ENCODE peak calls at places on chromosomes 6 and 20, in six cellular contexts. One of them, this sample, is unnamed.

GRCh38 chr6:29552512-29553051 is 7.0 kb downstream of the UBD start:
- DNase-seq in Calu3: no peak
- DNase-seq in upper lobe of right lung: no peak
- DNase-seq in astrocyte of the cerebellum: peak
- DNase-seq in GM20000: peak
- DNase-seq in CD8-positive, alpha-beta T cell: no peak
- DNase-seq in this sample: no peak

GRCh38 chr6:14270142-14270893 is 152.7 kb downstream of the CD83 start:
- DNase-seq in CD8-positive, alpha-beta T cell: no peak
- DNase-seq in GM20000: no peak
- DNase-seq in Calu3: no peak
- DNase-seq in upper lobe of right lung: no peak
- DNase-seq in astrocyte of the cerebellum: no peak
- DNase-seq in this sample: no peak

GRCh38 chr20:38222231-38222922 is 38.2 kb downstream of the KIAA1755 start:
- DNase-seq in GM20000: peak
- DNase-seq in CD8-positive, alpha-beta T cell: peak
- DNase-seq in upper lobe of right lung: peak
- DNase-seq in Calu3: peak
- DNase-seq in astrocyte of the cerebellum: no peak
- DNase-seq in this sample: no peak

GRCh38 chr6:2108700-2109306 is 136.6 kb downstream of the GMDS start:
- DNase-seq in CD8-positive, alpha-beta T cell: no peak
- DNase-seq in Calu3: no peak
- DNase-seq in astrocyte of the cerebellum: no peak
- DNase-seq in upper lobe of right lung: no peak
- DNase-seq in GM20000: no peak
- DNase-seq in this sample: no peak

GRCh38 chr20:47988601-47989116 is 203.4 kb upstream of the SULF2 start:
- DNase-seq in GM20000: no peak
- DNase-seq in Calu3: no peak
- DNase-seq in astrocyte of the cerebellum: no peak
- DNase-seq in upper lobe of right lung: no peak
- DNase-seq in CD8-positive, alpha-beta T cell: no peak
- DNase-seq in this sample: no peak

GRCh38 chr6:154297711-154298110 is 58.9 kb downstream of the IPCEF1 start:
- DNase-seq in GM20000: no peak
- DNase-seq in upper lobe of right lung: no peak
- DNase-seq in astrocyte of the cerebellum: no peak
- DNase-seq in Calu3: no peak
- DNase-seq in CD8-positive, alpha-beta T cell: no peak
- DNase-seq in this sample: no peak

GRCh38 chr6:122153530-122153929 is 245.9 kb upstream of the HSF2 start:
- DNase-seq in Calu3: no peak
- DNase-seq in upper lobe of right lung: no peak
- DNase-seq in astrocyte of the cerebellum: no peak
- DNase-seq in GM20000: no peak
- DNase-seq in CD8-positive, alpha-beta T cell: no peak
- DNase-seq in this sample: no peak

GRCh38 chr20:50558483-50558925 is 48.3 kb downstream of the PTPN1 start:
- DNase-seq in astrocyte of the cerebellum: no peak
- DNase-seq in upper lobe of right lung: no peak
- DNase-seq in CD8-positive, alpha-beta T cell: no peak
- DNase-seq in Calu3: no peak
- DNase-seq in GM20000: no peak
- DNase-seq in this sample: peak

GRCh38 chr6:129981598-129981997 is 36.8 kb upstream of the L3MBTL3 start:
- DNase-seq in astrocyte of the cerebellum: no peak
- DNase-seq in Calu3: no peak
- DNase-seq in upper lobe of right lung: no peak
- DNase-seq in CD8-positive, alpha-beta T cell: no peak
- DNase-seq in GM20000: no peak
- DNase-seq in this sample: no peak

GRCh38 chr6:165725201-165725600 is 62.2 kb upstream of the PDE10A start:
- DNase-seq in upper lobe of right lung: no peak
- DNase-seq in CD8-positive, alpha-beta T cell: no peak
- DNase-seq in GM20000: no peak
- DNase-seq in astrocyte of the cerebellum: no peak
- DNase-seq in Calu3: peak
- DNase-seq in this sample: no peak

GRCh38 chr6:155791891-155792290 is 336.3 kb upstream of the NOX3 start:
- DNase-seq in GM20000: no peak
- DNase-seq in upper lobe of right lung: no peak
- DNase-seq in CD8-positive, alpha-beta T cell: no peak
- DNase-seq in Calu3: no peak
- DNase-seq in astrocyte of the cerebellum: no peak
- DNase-seq in this sample: no peak

GRCh38 chr20:36541227-36542018 is at the start of gene MYL9:
- DNase-seq in astrocyte of the cerebellum: no peak
- DNase-seq in Calu3: peak
- DNase-seq in CD8-positive, alpha-beta T cell: no peak
- DNase-seq in upper lobe of right lung: peak
- DNase-seq in GM20000: peak
- DNase-seq in this sample: peak

GRCh38 chr20:22525069-22525820 is 59.1 kb downstream of the FOXA2 start:
- DNase-seq in CD8-positive, alpha-beta T cell: no peak
- DNase-seq in GM20000: no peak
- DNase-seq in upper lobe of right lung: no peak
- DNase-seq in astrocyte of the cerebellum: no peak
- DNase-seq in Calu3: no peak
- DNase-seq in this sample: no peak

DNA sequence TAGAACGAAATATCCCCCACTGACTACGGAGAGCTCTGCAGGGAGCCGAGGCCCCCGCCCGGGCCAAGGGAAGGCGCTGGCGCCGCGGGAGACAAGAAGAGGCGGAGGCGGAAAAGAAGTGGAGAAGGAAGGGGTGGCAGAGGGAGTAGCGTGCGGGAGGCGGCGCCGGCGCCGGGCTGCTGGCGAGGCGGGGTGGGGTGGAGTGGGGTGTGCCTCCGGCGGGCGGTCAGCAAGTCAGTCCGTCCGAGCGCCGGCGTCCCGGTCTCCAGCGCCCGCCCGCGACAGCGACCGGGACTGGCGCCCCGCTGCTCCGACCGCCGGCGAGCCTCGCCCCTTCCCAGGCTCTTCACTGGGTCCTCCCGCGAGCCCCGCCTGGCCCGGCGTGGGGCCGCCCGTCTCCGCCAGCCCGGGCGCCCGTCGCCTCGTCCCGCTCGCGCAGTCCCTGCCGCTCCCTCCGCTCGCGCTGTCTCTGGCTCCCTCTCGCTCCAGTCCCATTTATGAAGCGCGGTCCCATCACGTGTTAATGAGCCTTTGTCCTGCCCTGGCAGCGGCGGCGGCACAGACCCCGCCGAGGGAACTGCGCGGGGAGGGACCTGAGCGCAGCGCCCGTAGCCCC is at the start of gene CNR1:
- DNase-seq in CD8-positive, alpha-beta T cell: no peak
- DNase-seq in Calu3: peak
- DNase-seq in astrocyte of the cerebellum: no peak
- DNase-seq in GM20000: peak
- DNase-seq in upper lobe of right lung: peak
- DNase-seq in this sample: peak
- TF ChIP-seq CTCF in CD8-positive, alpha-beta T cell: no peak
- TF ChIP-seq CTCF in Calu3: no peak
- TF ChIP-seq CTCF in astrocyte of the cerebellum: no peak
- TF ChIP-seq CTCF in GM20000: no peak
- TF ChIP-seq CTCF in upper lobe of right lung: peak
- TF ChIP-seq CTCF in this sample: no peak

DNA sequence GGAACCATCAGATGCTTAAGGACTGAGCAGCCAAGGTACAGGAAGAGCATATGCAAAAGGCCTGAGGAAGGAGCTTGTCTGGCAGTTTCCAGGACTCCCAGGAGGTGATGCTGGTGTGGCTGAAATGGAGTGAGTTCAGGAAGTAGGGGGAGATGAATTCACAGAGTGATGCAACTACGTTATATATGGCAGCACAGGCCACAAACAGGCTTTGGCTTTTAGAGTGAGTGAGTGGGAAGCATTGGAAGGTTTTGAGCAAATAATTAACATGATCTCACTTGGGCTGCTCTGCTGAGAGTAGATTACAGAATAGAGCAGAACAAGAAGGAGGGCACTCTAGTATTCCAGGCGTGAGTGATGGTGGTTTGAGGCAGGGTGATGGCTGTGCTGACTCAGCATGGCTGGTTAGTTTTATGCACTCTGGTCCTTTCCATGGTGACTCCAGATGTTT is 6.5 kb downstream of the BTN2A2 start:
- DNase-seq in astrocyte of the cerebellum: no peak
- DNase-seq in CD8-positive, alpha-beta T cell: no peak
- DNase-seq in GM20000: no peak
- DNase-seq in upper lobe of right lung: no peak
- DNase-seq in Calu3: no peak
- DNase-seq in this sample: no peak
- TF ChIP-seq CTCF in astrocyte of the cerebellum: no peak
- TF ChIP-seq CTCF in CD8-positive, alpha-beta T cell: no peak
- TF ChIP-seq CTCF in GM20000: no peak
- TF ChIP-seq CTCF in upper lobe of right lung: no peak
- TF ChIP-seq CTCF in Calu3: no peak
- TF ChIP-seq CTCF in this sample: no peak

DNA sequence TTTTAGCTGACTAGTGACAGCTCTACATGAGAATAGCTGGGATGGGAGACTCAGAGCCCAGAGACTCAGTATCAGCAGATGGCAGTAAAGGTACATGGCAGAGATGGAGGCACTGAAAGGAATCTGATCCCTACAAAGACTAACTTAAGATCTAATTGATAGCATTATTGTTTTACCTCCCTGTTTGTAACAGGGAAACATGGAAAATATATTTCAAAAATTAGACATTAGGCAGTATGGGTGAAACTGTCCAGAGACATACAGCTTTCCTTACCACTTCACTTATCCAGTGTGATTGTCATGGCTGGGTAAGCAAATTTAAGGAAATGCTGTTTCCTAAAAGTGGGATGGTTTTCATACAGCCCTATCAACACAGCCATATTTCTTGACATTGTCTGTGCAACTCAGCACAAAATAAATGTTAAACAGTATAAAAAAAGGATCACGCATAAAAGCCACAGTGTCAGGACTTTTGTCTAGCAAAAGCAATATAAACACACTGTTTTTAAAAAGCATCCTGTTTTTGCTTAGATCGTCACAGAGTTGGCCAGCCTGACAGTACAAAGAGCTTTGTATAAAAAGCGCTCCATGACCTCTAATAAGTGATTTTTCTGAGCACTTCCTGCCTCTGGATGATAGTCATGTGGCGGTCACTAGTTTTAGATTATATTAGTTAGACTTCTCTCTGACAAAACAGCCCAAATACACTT is 376.9 kb downstream of the PHF3 start:
- DNase-seq in astrocyte of the cerebellum: peak
- DNase-seq in Calu3: peak
- DNase-seq in GM20000: no peak
- DNase-seq in upper lobe of right lung: no peak
- DNase-seq in CD8-positive, alpha-beta T cell: no peak
- DNase-seq in this sample: no peak
- TF ChIP-seq CTCF in astrocyte of the cerebellum: peak
- TF ChIP-seq CTCF in Calu3: peak
- TF ChIP-seq CTCF in GM20000: peak
- TF ChIP-seq CTCF in upper lobe of right lung: peak
- TF ChIP-seq CTCF in CD8-positive, alpha-beta T cell: no peak
- TF ChIP-seq CTCF in this sample: peak

DNA sequence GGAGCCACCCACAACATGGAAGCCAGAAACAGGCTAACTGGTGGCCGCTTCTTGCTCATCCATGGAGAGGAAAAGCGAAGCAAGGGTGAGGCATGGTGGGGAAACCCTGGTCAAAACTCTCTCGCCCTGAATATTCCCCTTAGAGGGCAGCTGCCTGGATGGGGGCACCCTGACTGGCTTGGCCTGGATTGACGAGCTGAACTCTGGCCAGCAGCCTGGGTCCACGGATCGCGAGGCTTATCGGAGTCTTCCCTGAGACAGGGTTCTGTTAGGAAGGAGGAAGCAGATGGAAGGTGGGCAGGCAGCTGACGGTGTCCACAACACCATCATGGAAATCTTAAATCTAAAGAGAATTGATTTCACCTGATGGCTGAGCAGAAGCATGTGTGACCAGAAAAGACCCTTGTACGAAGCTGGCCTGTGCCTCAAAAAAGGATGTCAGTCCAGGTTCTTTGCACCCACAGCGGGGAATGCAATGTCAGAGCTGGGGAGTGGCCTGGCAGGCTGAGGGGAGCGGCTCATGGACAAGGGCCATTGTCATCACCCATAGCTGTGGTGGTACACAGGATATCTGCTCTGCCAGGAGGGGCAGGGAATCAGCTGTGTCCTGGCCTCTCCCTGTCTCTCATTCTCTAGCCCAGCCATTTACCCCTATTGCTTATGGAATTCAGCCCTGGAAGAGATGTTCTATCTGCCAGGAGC is 109.4 kb upstream of the SNX9 start:
- DNase-seq in Calu3: no peak
- DNase-seq in upper lobe of right lung: no peak
- DNase-seq in CD8-positive, alpha-beta T cell: no peak
- DNase-seq in astrocyte of the cerebellum: no peak
- DNase-seq in GM20000: no peak
- DNase-seq in this sample: no peak
- TF ChIP-seq CTCF in Calu3: no peak
- TF ChIP-seq CTCF in upper lobe of right lung: no peak
- TF ChIP-seq CTCF in CD8-positive, alpha-beta T cell: no peak
- TF ChIP-seq CTCF in astrocyte of the cerebellum: no peak
- TF ChIP-seq CTCF in GM20000: no peak
- TF ChIP-seq CTCF in this sample: no peak